ENCODE peak calls at places on chromosomes 5 and 9, in ten cellular contexts. X, B, Y, A, R, G, L, I, J and V are unnamed samples. For H3K36me3, the result is how much of the 10 kb centered on the place peaks cover.

GRCh38 chr5:111697215-111697614 is 59.8 kb downstream of the NREP start:
- DNase-seq in X (no peak), B (no peak), Y (no peak), A (no peak), R (peak), G (peak), L (no peak), I (no peak), J (no peak), V (no peak)

GRCh38 chr5:65625743-65626142 is 916 bp downstream of the SHLD3 start:
- DNase-seq in X (no peak), B (no peak), Y (peak), A (no peak), R (no peak), G (peak), L (no peak), I (no peak), J (no peak), V (no peak)

GRCh38 chr9:126248680-126249079 is 77.9 kb upstream of the MVB12B start:
- DNase-seq in X (no peak), B (no peak), Y (peak), A (no peak), R (peak), G (peak), L (no peak), I (no peak), J (no peak), V (peak)

GRCh38 chr9:74948897-74949296 is 3.8 kb downstream of the C9orf40 start:
- DNase-seq in X (no peak), B (no peak), Y (no peak), A (no peak), R (no peak), G (no peak), L (no peak), I (no peak), J (no peak), V (no peak)

GRCh38 chr5:107484261-107484660 is 186.5 kb downstream of the EFNA5 start:
- DNase-seq in X (no peak), B (no peak), Y (peak), A (no peak), R (no peak), G (no peak), L (no peak), I (no peak), J (no peak), V (no peak)

GRCh38 chr5:9898319-9898718 is 268.2 kb upstream of the TAS2R1 start:
- DNase-seq in X (peak), B (peak), Y (peak), A (no peak), R (peak), G (peak), L (no peak), I (no peak), J (no peak), V (peak)

GRCh38 chr5:155368490-155368889 is 354.9 kb downstream of the KIF4B start:
- DNase-seq in X (no peak), B (no peak), Y (no peak), A (no peak), R (no peak), G (no peak), L (no peak), I (no peak), J (no peak), V (no peak)

GRCh38 chr9:72485821-72486605 is 35.4 kb upstream of the TMC1 start:
- DNase-seq in X (peak), B (no peak), Y (peak), A (no peak), R (peak), G (peak), L (no peak), I (no peak), J (no peak), V (no peak)

GRCh38 chr5:77367733-77368132 is 124.4 kb downstream of the WDR41 start:
- DNase-seq in X (no peak), B (no peak), Y (peak), A (no peak), R (peak), G (peak), L (no peak), I (no peak), J (no peak), V (peak)

GRCh38 chr9:33180526-33181184 is 13.5 kb upstream of the B4GALT1 start:
- DNase-seq in X (no peak), B (no peak), Y (peak), A (no peak), R (peak), G (peak), L (no peak), I (no peak), J (no peak), V (peak)

GRCh38 chr9:126698756-126699155 is 85.0 kb downstream of the LMX1B start:
- DNase-seq in X (no peak), B (peak), Y (no peak), A (no peak), R (no peak), G (no peak), L (no peak), I (no peak), J (no peak), V (no peak)

GRCh38 chr5:88269222-88269771 is 652 bp upstream of the TMEM161B start:
- DNase-seq in X (no peak), B (peak), Y (peak), A (no peak), R (peak), G (peak), L (no peak), I (no peak), J (peak), V (no peak)

GRCh38 chr5:100900796-100901731 is 2.0 kb downstream of the ST8SIA4 start:
- DNase-seq in X (peak), B (peak), Y (peak), A (peak), R (peak), G (peak), L (peak), I (peak), J (peak), V (peak)

GRCh38 chr5:50655810-50656205 is 10.6 kb upstream of the PARP8 start:
- DNase-seq in X (no peak), B (no peak), Y (no peak), A (no peak), R (no peak), G (no peak), L (no peak), I (no peak), J (no peak), V (peak)

GRCh38 chr5:137450759-137451158 is 48.4 kb downstream of the SPOCK1 start:
- DNase-seq in X (no peak), B (no peak), Y (no peak), A (no peak), R (no peak), G (no peak), L (no peak), I (no peak), J (no peak), V (no peak)

GRCh38 chr9:80503692-80504400 is 932.1 kb downstream of the TLE4 start:
- DNase-seq in X (no peak), B (no peak), Y (no peak), A (no peak), R (no peak), G (peak), L (no peak), I (no peak), J (no peak), V (peak)

GRCh38 chr5:3210531-3210930 is 385.1 kb upstream of the IRX1 start:
- DNase-seq in X (no peak), B (no peak), Y (no peak), A (no peak), R (no peak), G (no peak), L (no peak), I (no peak), J (no peak), V (no peak)

GRCh38 chr5:96146675-96147074 is 185.0 kb upstream of the ELL2 start:
- DNase-seq in X (no peak), B (no peak), Y (peak), A (no peak), R (peak), G (peak), L (no peak), I (no peak), J (no peak), V (peak)

GRCh38 chr5:121029536-121030245 is 565.6 kb downstream of the PRR16 start:
- DNase-seq in X (no peak), B (no peak), Y (peak), A (no peak), R (peak), G (no peak), L (no peak), I (no peak), J (no peak), V (no peak)

GRCh38 chr9:5895782-5896181 is 5.1 kb downstream of the MLANA start:
- DNase-seq in X (no peak), B (no peak), Y (no peak), A (no peak), R (no peak), G (no peak), L (no peak), I (no peak), J (no peak), V (no peak)

GRCh38 chr9:34463098-34463900 is 4.7 kb downstream of the DNAI1 start:
- DNase-seq in X (no peak), B (no peak), Y (peak), A (no peak), R (peak), G (peak), L (no peak), I (no peak), J (no peak), V (peak)

GRCh38 chr9:126304946-126305370 is 21.7 kb upstream of the MVB12B start:
- DNase-seq in X (no peak), B (no peak), Y (no peak), A (no peak), R (no peak), G (no peak), L (no peak), I (no peak), J (no peak), V (no peak)

GRCh38 chr5:120464627-120465280 is 654 bp downstream of the PRR16 start:
- DNase-seq in X (peak), B (peak), Y (peak), A (peak), R (peak), G (peak), L (no peak), I (peak), J (no peak), V (peak)

GRCh38 chr5:177362102-177362868 is 4.6 kb downstream of the RGS14 start:
- DNase-seq in X (no peak), B (no peak), Y (no peak), A (no peak), R (no peak), G (no peak), L (peak), I (no peak), J (no peak), V (no peak)

GRCh38 chr5:113167985-113168384 is 191.4 kb downstream of the DCP2 start:
- DNase-seq in X (no peak), B (no peak), Y (no peak), A (no peak), R (no peak), G (no peak), L (no peak), I (no peak), J (no peak), V (no peak)

GRCh38 chr5:107617052-107617451 is 53.7 kb downstream of the EFNA5 start:
- DNase-seq in X (no peak), B (no peak), Y (no peak), A (no peak), R (no peak), G (no peak), L (no peak), I (no peak), J (no peak), V (no peak)

GRCh38 chr5:54533541-54534179 is 16.1 kb downstream of the SNX18 start:
- DNase-seq in X (no peak), B (no peak), Y (peak), A (peak), R (no peak), G (peak), L (no peak), I (no peak), J (no peak), V (no peak)

GRCh38 chr9:19619221-19619620 is 169.6 kb downstream of the SLC24A2 start:
- DNase-seq in X (no peak), B (no peak), Y (no peak), A (no peak), R (no peak), G (no peak), L (no peak), I (no peak), J (no peak), V (no peak)

GRCh38 chr9:125460883-125461475 is 199.4 kb downstream of the GAPVD1 start:
- DNase-seq in X (no peak), B (no peak), Y (peak), A (no peak), R (peak), G (peak), L (no peak), I (no peak), J (no peak), V (peak)

GRCh38 chr9:16864741-16865434 is 5.6 kb downstream of the BNC2 start:
- DNase-seq in X (no peak), B (no peak), Y (peak), A (no peak), R (peak), G (peak), L (no peak), I (no peak), J (no peak), V (no peak)

GRCh38 chr9:136100700-136101614 is 5.9 kb upstream of the NACC2 start:
- DNase-seq in X (no peak), B (peak), Y (no peak), A (no peak), R (no peak), G (no peak), L (no peak), I (no peak), J (no peak), V (no peak)

GRCh38 chr9:70030156-70030555 is 13.5 kb upstream of the MAMDC2 start:
- DNase-seq in X (no peak), B (no peak), Y (peak), A (no peak), R (no peak), G (peak), L (no peak), I (no peak), J (no peak), V (no peak)

GRCh38 chr9:91060520-91061343 is 259.1 kb downstream of the SYK start:
- DNase-seq in X (no peak), B (no peak), Y (peak), A (peak), R (peak), G (peak), L (no peak), I (no peak), J (no peak), V (peak)

GRCh38 chr5:124644582-124644981 is 101.9 kb downstream of the ZNF608 start:
- DNase-seq in X (no peak), B (no peak), Y (no peak), A (no peak), R (no peak), G (no peak), L (no peak), I (no peak), J (no peak), V (no peak)
- H3K36me3 ChIP-seq in X (half or more), B (half or more), Y (under half), A (under half), R (under half), G (under half), L (under half), I (under half), J (under half), V (under half)

GRCh38 chr5:132203916-132204315 is 23.7 kb downstream of the P4HA2 start:
- DNase-seq in X (no peak), B (no peak), Y (no peak), A (no peak), R (no peak), G (no peak), L (no peak), I (no peak), J (no peak), V (no peak)

GRCh38 chr5:132204330-132204729 is 23.3 kb downstream of the P4HA2 start:
- DNase-seq in X (no peak), B (no peak), Y (no peak), A (no peak), R (no peak), G (no peak), L (no peak), I (no peak), J (no peak), V (no peak)

GRCh38 chr5:132202711-132203463 is 24.8 kb downstream of the P4HA2 start:
- DNase-seq in X (no peak), B (no peak), Y (peak), A (no peak), R (no peak), G (no peak), L (no peak), I (no peak), J (no peak), V (no peak)

GRCh38 chr5:132204736-132205135 is 22.9 kb downstream of the P4HA2 start:
- DNase-seq in X (no peak), B (no peak), Y (no peak), A (no peak), R (no peak), G (no peak), L (no peak), I (no peak), J (no peak), V (no peak)

DNA sequence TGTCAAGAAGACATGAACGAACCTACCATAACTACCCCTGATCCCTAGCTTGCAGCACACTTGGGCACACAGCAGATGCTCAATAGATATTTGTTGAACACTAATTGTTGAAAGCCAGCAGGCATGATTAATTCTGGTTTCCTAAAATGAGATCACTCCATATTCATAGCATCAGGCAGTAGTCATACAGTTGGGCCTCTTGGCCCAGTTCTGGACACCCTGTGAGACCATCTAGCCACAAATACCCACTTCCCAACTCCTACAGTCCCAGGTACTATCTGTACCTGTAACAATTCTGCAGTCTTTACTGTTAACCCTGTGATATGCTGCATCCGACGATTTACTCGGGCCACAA is 24.2 kb downstream of the P4HA2 start:
- DNase-seq in X (no peak), B (no peak), Y (peak), A (no peak), R (peak), G (no peak), L (no peak), I (no peak), J (no peak), V (no peak)
- H3K36me3 ChIP-seq in X (under half), B (half or more), Y (half or more), A (under half), R (under half), G (under half), L (under half), I (half or more), J (under half), V (under half)

GRCh38 chr9:120781236-120781635 is 12.0 kb downstream of the FBXW2 start:
- DNase-seq in X (no peak), B (no peak), Y (no peak), A (no peak), R (no peak), G (no peak), L (no peak), I (no peak), J (no peak), V (no peak)
- H3K36me3 ChIP-seq in X (half or more), B (half or more), Y (under half), A (under half), R (under half), G (under half), L (under half), I (under half), J (under half), V (half or more)

GRCh38 chr9:130078547-130078946 is 24.8 kb downstream of the GPR107 start:
- DNase-seq in X (no peak), B (no peak), Y (no peak), A (no peak), R (no peak), G (no peak), L (no peak), I (no peak), J (no peak), V (no peak)
- H3K36me3 ChIP-seq in X (half or more), B (half or more), Y (under half), A (half or more), R (under half), G (under half), L (under half), I (half or more), J (under half), V (under half)

DNA sequence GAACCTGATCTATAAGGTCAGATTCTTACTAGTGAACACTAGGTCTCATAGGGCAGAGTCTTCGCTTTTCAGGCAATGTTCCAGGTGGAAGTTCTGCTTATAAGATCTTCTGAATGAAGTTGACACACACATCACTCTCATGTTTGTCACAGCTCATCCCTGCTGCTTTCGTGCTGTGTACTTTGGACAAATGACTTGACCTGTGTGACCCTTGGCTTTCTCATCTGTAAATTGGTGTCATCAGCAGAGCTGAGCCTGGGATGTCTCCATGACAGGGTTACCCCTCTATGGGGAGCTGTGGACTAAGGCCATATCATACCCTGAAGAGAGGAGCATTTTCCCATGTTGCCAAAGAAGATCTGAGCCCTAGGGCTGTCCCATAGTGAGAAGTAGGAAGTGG is 2.8 kb downstream of the DELE1 start:
- DNase-seq in X (no peak), B (no peak), Y (no peak), A (no peak), R (no peak), G (no peak), L (no peak), I (no peak), J (no peak), V (no peak)
- H3K36me3 ChIP-seq in X (half or more), B (half or more), Y (under half), A (under half), R (under half), G (under half), L (half or more), I (half or more), J (half or more), V (half or more)

DNA sequence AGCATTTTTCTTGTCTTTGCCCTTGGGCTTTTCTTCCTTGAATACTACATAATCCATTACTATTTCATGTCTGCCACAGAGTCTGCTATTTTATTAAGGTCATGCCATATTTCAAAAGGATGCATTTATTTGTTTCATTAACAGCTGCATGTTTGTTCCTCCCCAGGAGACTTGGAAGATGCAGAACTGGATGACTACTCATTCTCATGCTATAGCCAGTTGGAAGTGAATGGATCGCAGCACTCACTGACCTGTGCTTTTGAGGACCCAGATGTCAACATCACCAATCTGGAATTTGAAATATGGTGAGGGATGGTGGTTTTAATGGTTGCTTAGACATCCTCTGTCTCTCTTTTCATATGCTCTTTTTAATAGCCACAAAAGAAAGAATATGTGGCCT is 4.0 kb downstream of the IL7R start:
- DNase-seq in X (no peak), B (no peak), Y (peak), A (no peak), R (peak), G (no peak), L (no peak), I (no peak), J (no peak), V (peak)
- H3K36me3 ChIP-seq in X (under half), B (under half), Y (under half), A (under half), R (under half), G (under half), L (half or more), I (under half), J (half or more), V (under half)

DNA sequence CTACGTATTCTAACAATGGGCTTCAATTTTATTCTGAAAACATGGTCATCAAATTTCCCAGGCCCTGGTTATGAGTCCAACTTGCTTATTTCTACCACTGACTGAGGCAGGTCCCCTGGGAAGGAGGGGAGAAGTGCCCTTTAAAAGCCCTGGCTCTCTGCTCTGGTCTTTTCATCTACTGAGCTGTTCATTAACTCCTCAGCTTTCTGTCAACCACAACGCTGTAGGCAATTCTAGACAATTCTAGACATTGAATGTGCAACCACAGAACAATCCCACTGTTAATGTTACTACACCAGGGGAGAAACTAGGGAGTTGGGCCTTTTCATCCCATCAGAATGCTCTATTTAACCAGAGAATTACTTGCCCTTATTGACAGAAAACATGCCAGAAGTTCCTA is 10.0 kb downstream of the MOCS2 start:
- DNase-seq in X (no peak), B (no peak), Y (peak), A (no peak), R (no peak), G (no peak), L (no peak), I (no peak), J (no peak), V (no peak)
- H3K36me3 ChIP-seq in X (half or more), B (under half), Y (under half), A (under half), R (under half), G (under half), L (under half), I (half or more), J (under half), V (under half)